ENCODE peak calls at places on chromosomes 6 and 20, in eight cellular contexts. X is Peyer's patch, N is heart left ventricle, B is left ventricle myocardium inferior, H is upper lobe of right lung, T is pancreas, V is upper lobe of left lung, Q is stomach. D is an unnamed sample. For H3K4me1, the result is how much of the 10 kb centered on the place peaks cover.

GRCh38 chr6:4780360-4780812 is 4.2 kb downstream of the CDYL start:
- DNase-seq in H (no peak), B (no peak), X (peak), N (no peak), T (no peak), Q (no peak), V (no peak), D (no peak)

GRCh38 chr6:156416392-156416791 is 360.8 kb upstream of the ARID1B start:
- DNase-seq in B (no peak), X (no peak), V (no peak), T (no peak), H (no peak), Q (no peak), N (no peak), D (no peak)

GRCh38 chr6:148440877-148441453 is 98.3 kb downstream of the SASH1 start:
- DNase-seq in V (no peak), N (peak), B (peak), Q (peak), T (peak), X (peak), H (peak), D (no peak)

GRCh38 chr20:20371133-20371532 is 3.2 kb downstream of the INSM1 start:
- DNase-seq in X (no peak), T (no peak), B (no peak), V (no peak), H (no peak), N (no peak), Q (no peak), D (no peak)

GRCh38 chr6:118263929-118264486 is 284.1 kb upstream of the PLN start:
- DNase-seq in N (no peak), T (no peak), Q (no peak), H (no peak), B (no peak), X (no peak), V (no peak), D (peak)

GRCh38 chr6:88517737-88518136 is 351.6 kb upstream of the CNR1 start:
- DNase-seq in T (no peak), V (no peak), X (no peak), H (no peak), B (no peak), Q (no peak), N (no peak), D (no peak)

GRCh38 chr6:36963451-36964290 is 9.1 kb downstream of the PI16 start:
- DNase-seq in Q (no peak), T (peak), B (no peak), H (peak), X (peak), V (no peak), N (no peak), D (no peak)

GRCh38 chr6:8855411-8855810 is 420.1 kb upstream of the SLC35B3 start:
- DNase-seq in T (no peak), H (no peak), X (no peak), Q (no peak), B (no peak), N (no peak), V (no peak), D (peak)

GRCh38 chr6:22906091-22906549 is 336.8 kb downstream of the HDGFL1 start:
- DNase-seq in B (no peak), X (no peak), Q (no peak), T (no peak), N (no peak), H (no peak), V (no peak), D (peak)

GRCh38 chr6:158835616-158836221 is 16.6 kb upstream of the EZR start:
- DNase-seq in X (peak), Q (peak), H (peak), T (peak), V (peak), B (peak), N (peak), D (peak)

GRCh38 chr20:3121955-3122610 is 37.6 kb upstream of the AVP start:
- DNase-seq in Q (no peak), B (no peak), V (no peak), N (no peak), X (no peak), T (no peak), H (no peak), D (no peak)

DNA sequence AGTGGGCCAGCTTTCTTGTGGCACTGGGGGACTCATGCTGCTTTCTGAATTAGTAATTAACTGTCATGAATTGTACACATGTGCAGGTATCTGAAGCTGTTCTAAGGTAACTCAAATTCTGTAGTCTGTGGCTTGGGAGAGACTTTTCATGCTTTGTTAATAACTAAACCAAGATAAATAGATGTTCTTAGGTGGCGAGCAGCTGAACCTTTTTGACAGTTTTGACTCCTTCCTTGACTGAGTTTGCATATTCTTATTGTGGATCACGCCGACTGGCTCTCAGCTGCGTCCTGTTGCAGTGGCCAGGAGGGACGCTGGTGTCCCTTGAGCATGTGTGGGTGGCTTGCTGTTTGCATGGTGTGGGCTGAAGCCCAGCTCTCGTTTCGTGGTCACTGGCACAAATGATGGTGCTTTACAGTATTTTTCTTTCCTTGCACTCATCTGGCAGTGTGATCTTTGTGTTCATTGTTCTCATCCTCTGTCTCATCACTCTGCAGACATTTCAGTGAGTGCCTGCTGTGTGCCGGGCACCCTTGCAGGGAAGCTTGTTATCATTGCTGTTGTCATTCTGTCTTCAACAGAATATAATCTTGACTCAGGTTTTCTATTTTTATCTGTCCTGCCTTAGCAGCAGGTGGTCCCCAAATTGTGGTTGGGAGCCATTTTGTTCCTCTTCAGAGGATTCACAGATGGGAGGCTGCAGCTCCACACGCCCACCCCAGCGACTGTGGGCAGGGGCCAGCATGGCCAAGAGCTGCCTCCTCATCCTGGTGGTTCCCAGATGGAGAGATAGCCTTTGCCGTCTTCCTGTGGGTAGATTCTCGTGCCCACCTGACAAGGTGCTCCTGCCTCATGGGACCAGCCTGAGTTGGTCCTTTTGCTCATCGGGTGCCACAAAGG is 39.6 kb downstream of the DUSP22 start:
- DNase-seq in V (peak), Q (no peak), B (no peak), T (no peak), X (peak), N (no peak), H (peak), D (no peak)
- H3K4me1 ChIP-seq in V (under half), Q (under half), B (under half), T (under half), X (under half), N (under half), H (under half), D (under half)

DNA sequence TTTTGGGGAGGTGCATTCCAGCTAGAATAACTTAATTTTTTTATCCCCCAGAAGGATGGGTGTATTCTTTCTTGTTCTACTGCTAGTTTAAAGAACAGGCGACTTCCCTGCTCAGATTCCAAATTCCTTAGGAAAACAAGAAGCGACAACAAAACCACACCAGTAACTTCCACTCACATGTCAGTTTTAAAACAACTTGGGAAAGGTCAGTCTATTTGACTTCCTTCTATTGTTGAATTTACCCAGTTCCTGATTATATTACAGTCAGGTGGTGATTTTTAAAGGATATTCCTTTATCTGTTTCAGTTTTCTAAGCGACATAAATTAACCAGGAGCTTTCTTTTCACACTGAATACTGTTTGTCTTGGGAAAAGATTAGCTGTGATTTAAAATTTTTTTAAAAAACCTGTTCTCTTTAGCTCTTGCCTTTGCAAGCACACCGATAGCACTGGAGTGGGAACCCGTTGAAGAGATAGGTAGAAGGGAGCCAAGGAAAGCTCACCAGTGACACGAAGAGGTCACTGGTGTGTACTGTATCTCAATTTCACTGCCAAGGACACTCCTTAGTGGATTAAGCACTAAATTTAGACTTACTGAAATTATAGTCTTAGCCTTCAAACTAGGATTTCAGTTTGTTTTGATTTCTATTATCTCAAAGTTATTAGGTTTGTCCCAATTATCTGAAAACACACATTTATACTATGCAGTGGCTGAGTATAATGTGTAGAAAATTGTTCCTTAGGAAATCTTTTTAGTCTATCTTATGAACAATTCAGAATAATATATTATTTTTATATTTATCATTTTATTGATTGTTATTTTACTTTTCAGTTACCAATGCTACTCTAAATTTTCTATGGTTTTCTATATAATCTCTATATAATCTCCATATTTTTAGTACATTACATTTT is 22.3 kb downstream of the MARCKS start:
- DNase-seq in N (peak), B (no peak), T (peak), V (no peak), Q (peak), H (no peak), X (peak), D (peak)
- H3K4me3 ChIP-seq in N (peak), B (peak), T (no peak), V (peak), Q (no peak), H (peak), X (no peak), D (no peak)

DNA sequence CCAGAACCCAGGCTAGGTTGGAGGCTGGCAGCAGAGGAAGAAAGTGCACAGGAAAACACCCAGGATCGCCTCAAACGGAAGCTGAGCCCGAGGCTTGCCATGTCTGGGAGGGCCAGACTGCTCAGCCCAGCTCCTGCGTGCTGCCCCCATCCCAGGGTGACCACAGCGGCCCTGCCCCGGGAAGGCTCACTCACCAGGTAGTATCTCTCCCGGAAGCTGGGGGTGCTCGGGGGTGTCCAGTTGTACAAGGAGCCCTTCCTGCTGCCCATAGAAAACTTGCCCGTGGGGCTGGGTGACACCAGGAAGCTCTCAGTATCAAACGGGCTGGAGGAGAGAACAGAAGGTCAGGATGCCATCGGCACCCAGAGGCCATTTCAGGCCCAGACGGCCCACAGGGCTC is 86.9 kb downstream of the RIPOR3 start:
- DNase-seq in T (no peak), Q (no peak), H (no peak), V (no peak), B (no peak), X (no peak), N (no peak), D (no peak)
- TF ChIP-seq CTCF in T (no peak), Q (no peak), H (no peak), V (no peak), B (no peak), X (no peak), N (no peak), D (no peak)

GRCh38 chr6:124964764-124965105 is 2.5 kb downstream of the RNF217 start:
- DNase-seq in X (no peak), N (no peak), H (no peak), B (no peak), Q (no peak), V (no peak), T (no peak), D (no peak)
- H3K4me1 ChIP-seq in X (under half), N (under half), H (under half), B (half or more), Q (half or more), V (under half), T (under half), D (under half)

GRCh38 chr6:15434823-15435380 is 189.0 kb downstream of the JARID2 start:
- DNase-seq in V (no peak), T (no peak), B (no peak), X (no peak), N (no peak), Q (no peak), H (no peak), D (no peak)

GRCh38 chr6:15435468-15435867 is 189.6 kb downstream of the JARID2 start:
- DNase-seq in T (no peak), X (no peak), Q (no peak), V (no peak), H (no peak), N (no peak), B (no peak), D (no peak)

GRCh38 chr6:15434263-15434662 is 188.4 kb downstream of the JARID2 start:
- DNase-seq in H (no peak), Q (no peak), V (no peak), B (no peak), N (no peak), T (no peak), X (no peak), D (peak)

GRCh38 chr6:15431762-15432495 is 186.1 kb downstream of the JARID2 start:
- DNase-seq in B (no peak), N (no peak), Q (no peak), X (no peak), T (no peak), V (no peak), H (peak), D (peak)

GRCh38 chr6:15433517-15433874 is 187.6 kb downstream of the JARID2 start:
- DNase-seq in V (no peak), H (no peak), B (no peak), Q (no peak), X (no peak), N (no peak), T (no peak), D (no peak)
- H3K4me3 ChIP-seq in V (no peak), H (no peak), B (no peak), Q (no peak), X (no peak), N (no peak), T (no peak), D (no peak)

GRCh38 chr6:33248643-33248931 is 23.1 kb downstream of the VPS52 start:
- DNase-seq in X (no peak), N (no peak), V (no peak), T (no peak), B (peak), Q (peak), H (peak), D (no peak)

GRCh38 chr6:33247977-33248642 is 23.6 kb downstream of the VPS52 start:
- DNase-seq in N (peak), T (peak), H (peak), Q (peak), B (peak), X (peak), V (peak), D (peak)

GRCh38 chr6:33250731-33251130 is 20.9 kb downstream of the VPS52 start:
- DNase-seq in Q (no peak), N (no peak), X (no peak), B (no peak), H (no peak), V (peak), T (no peak), D (no peak)

GRCh38 chr6:33249732-33250625 is 21.7 kb downstream of the VPS52 start:
- DNase-seq in N (peak), X (no peak), Q (no peak), H (no peak), B (no peak), V (no peak), T (peak), D (no peak)

GRCh38 chr6:33248932-33249731 is 22.5 kb downstream of the VPS52 start:
- DNase-seq in H (peak), B (peak), X (peak), T (peak), N (peak), Q (peak), V (peak), D (peak)
- TF ChIP-seq CTCF in H (peak), B (peak), X (peak), T (no peak), N (peak), Q (no peak), V (no peak), D (peak)

DNA sequence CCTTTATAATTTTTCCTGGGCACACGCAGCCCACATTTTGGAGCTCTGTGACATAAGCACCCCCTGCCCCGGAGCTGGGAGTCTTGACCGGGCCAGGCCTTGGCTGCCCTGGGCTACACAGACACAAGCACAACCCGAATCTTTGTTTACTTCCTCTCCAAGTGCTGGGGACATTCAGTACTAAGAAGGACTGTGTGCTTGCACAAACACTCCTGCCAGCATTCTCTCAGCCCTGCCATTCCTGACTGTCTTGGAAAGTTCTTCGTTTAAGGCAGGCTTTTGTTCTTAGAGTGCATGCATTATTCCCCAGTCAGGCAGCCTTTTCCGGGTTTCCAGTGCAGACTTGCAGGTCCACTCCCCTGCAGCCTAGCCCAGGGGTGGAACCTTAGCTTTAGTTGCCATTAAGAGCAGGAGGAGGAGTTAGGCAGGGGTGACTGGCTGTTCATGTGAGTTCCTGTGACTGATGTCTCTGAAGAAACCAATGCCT is 28.6 kb downstream of the FOXO3 start:
- DNase-seq in X (peak), T (peak), V (peak), B (peak), N (peak), H (peak), Q (peak), D (peak)
- H3K4me1 ChIP-seq in X (half or more), T (half or more), V (half or more), B (half or more), N (half or more), H (half or more), Q (half or more), D (under half)

DNA sequence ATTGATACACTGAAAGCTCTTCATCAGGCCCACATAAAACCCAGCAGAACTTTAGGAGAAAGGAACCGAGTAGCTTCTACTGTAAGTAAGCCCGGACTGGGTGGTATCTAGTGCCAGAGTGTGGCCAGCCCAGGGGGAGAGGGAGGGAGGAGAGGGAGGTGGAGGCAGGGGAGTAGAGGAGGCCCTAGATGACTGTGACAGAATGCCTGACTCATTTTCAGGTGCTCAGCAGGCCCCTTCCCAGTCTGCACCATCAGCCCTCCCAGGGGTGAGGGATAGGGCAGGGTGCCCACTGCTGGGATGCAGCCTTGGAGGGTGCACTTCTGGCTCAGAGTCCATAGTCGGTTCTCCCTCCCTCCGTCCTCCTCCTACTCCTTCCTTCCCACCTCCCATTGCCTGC is 185.1 kb upstream of the SNX9 start:
- DNase-seq in H (no peak), N (no peak), V (no peak), T (no peak), Q (no peak), X (no peak), B (no peak), D (no peak)
- H3K4me3 ChIP-seq in H (no peak), N (no peak), V (no peak), T (no peak), Q (no peak), X (no peak), B (no peak), D (no peak)